ENCODE peak calls at places on chromosome 1, in six cellular contexts. S, M, A, I, E and V are unnamed samples.

GRCh38 chr1:14961661-14962267 is 191.8 kb upstream of the TMEM51 start:
- DNase-seq in I (no peak), E (no peak), M (peak; percentile 15), S (no peak), A (no peak), V (no peak)

GRCh38 chr1:184035719-184036516 is 1.6 kb downstream of the COLGALT2 start:
- DNase-seq in I (no peak), E (no peak), S (no peak), A (no peak), M (no peak), V (no peak)

GRCh38 chr1:97500696-97501297 is 420.0 kb downstream of the DPYD start:
- DNase-seq in A (no peak), M (no peak), E (peak; percentile 0), S (peak; percentile 19), I (no peak), V (no peak)

GRCh38 chr1:182930985-182931384 is 22.0 kb downstream of the SHCBP1L start:
- DNase-seq in M (no peak), S (no peak), A (no peak), I (no peak), E (no peak), V (no peak)

GRCh38 chr1:43296207-43296606 is 4.6 kb upstream of the TIE1 start:
- DNase-seq in S (no peak), M (no peak), A (no peak), E (peak; percentile 35), I (no peak), V (no peak)

GRCh38 chr1:245987577-245987976 is 519.5 kb downstream of the SMYD3 start:
- DNase-seq in I (no peak), M (no peak), A (no peak), S (no peak), E (no peak), V (no peak)

GRCh38 chr1:16226495-16227179 is 10.3 kb downstream of the CPLANE2 start:
- DNase-seq in M (no peak), E (no peak), S (peak; percentile 49), A (peak; percentile 82), I (peak; percentile 76), V (no peak)

GRCh38 chr1:10918531-10918930 is 93.9 kb upstream of the TARDBP start:
- DNase-seq in S (peak; percentile 60), E (peak; percentile 89), A (no peak), I (no peak), M (no peak), V (no peak)

GRCh38 chr1:219269171-219269570 is 95.5 kb downstream of the LYPLAL1 start:
- DNase-seq in M (no peak), S (no peak), A (no peak), I (no peak), E (peak; percentile 65), V (no peak)

GRCh38 chr1:168589136-168589535 is 12.7 kb downstream of the XCL1 start:
- DNase-seq in A (no peak), E (no peak), I (no peak), S (no peak), M (no peak), V (no peak)

GRCh38 chr1:33429846-33430750 is 797 bp downstream of the PHC2 start:
- DNase-seq in A (peak; percentile 50), S (peak; percentile 25), I (peak; percentile 57), M (no peak), E (peak; percentile 24), V (no peak)

GRCh38 chr1:100866041-100866900 is 28.4 kb downstream of the EXTL2 start:
- DNase-seq in M (peak; percentile 42), I (peak; percentile 44), A (no peak), E (peak; percentile 57), S (peak; percentile 80), V (peak; percentile 20)

GRCh38 chr1:119093721-119094120 is 46.7 kb downstream of the WARS2 start:
- DNase-seq in S (no peak), E (peak; percentile 10), A (no peak), I (no peak), M (no peak), V (no peak)

GRCh38 chr1:84619383-84620093 is 45.3 kb upstream of the CTBS start:
- DNase-seq in I (peak; percentile 37), M (no peak), S (peak; percentile 76), A (no peak), E (peak; percentile 91), V (peak; percentile 85)

GRCh38 chr1:114956570-114956969 is 73.1 kb upstream of the TSHB start:
- DNase-seq in A (no peak), E (peak; percentile 1), I (peak; percentile 27), S (peak; percentile 31), M (no peak), V (no peak)

GRCh38 chr1:44030606-44031050 is 634 bp downstream of the SLC6A9 start:
- DNase-seq in E (peak; percentile 45), A (peak; percentile 54), I (peak; percentile 81), S (peak; percentile 49), M (peak; percentile 78), V (peak; percentile 60)

GRCh38 chr1:192546596-192547199 is 28.9 kb upstream of the RGS1 start:
- DNase-seq in I (no peak), E (no peak), S (peak; percentile 83), M (no peak), A (no peak), V (no peak)

GRCh38 chr1:192543445-192543844 is 32.1 kb upstream of the RGS1 start:
- DNase-seq in A (no peak), S (no peak), M (no peak), I (no peak), E (no peak), V (no peak)

GRCh38 chr1:192550922-192551534 is 24.5 kb upstream of the RGS1 start:
- DNase-seq in M (no peak), S (peak; percentile 85), I (no peak), E (peak; percentile 98), A (no peak), V (no peak)

GRCh38 chr1:192544983-192545393 is 30.6 kb upstream of the RGS1 start:
- DNase-seq in E (peak; percentile 93), I (no peak), A (no peak), M (no peak), S (peak; percentile 83), V (peak; percentile 54)

DNA sequence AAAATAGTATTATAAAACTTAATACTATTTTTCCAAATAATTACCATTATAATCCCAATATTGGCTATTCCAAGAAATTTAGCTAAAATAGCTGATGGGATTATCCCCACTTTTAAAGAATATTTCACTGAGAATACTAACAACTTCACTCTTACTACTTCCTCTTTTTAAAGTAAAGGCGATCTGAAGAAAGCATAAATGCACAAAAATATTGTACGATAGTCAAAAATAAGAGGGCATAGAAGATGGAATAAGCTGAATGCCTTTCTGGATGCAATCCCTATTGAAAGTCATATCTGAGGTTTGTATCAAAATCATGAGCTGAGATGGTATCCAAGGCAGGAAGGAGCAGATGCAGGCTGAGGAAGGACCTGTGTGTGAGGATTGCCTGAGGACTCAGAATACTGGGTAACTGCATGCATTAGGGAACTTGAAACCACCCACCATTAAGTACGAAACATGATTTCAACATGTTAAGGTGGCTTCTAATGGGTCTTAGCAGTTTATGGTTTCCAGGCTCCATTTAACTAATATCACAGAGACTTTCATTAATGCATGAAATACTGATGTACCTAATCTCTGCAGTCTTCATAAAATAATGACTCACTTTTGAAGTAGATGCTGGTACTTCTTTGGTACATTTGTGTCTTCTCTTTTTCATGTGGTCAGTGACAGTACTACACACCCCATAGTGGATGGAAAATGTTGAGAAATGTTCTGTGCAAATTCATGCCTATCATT is 29.6 kb upstream of the RGS1 start:
- DNase-seq in S (peak; percentile 68), E (no peak), I (no peak), M (peak; percentile 52), A (no peak), V (no peak)
- TF ChIP-seq CTCF in S (peak; percentile 29), E (peak; percentile 29), I (no peak), M (peak; percentile 55), A (no peak), V (peak; percentile 22)

GRCh38 chr1:112904831-112905227 is 51.2 kb downstream of the SLC16A1 start:
- DNase-seq in M (no peak), I (peak; percentile 68), E (no peak), A (no peak), S (no peak), V (peak; percentile 74)

GRCh38 chr1:112911506-112911905 is 44.5 kb downstream of the SLC16A1 start:
- DNase-seq in S (no peak), E (no peak), A (no peak), M (no peak), I (no peak), V (no peak)

GRCh38 chr1:112905420-112906154 is 50.4 kb downstream of the SLC16A1 start:
- DNase-seq in E (no peak), S (peak; percentile 44), A (no peak), I (peak; percentile 33), M (no peak), V (peak; percentile 50)

GRCh38 chr1:112906155-112906698 is 49.8 kb downstream of the SLC16A1 start:
- DNase-seq in E (peak; percentile 26), M (no peak), I (no peak), S (no peak), A (no peak), V (no peak)

GRCh38 chr1:112909847-112910246 is 46.1 kb downstream of the SLC16A1 start:
- DNase-seq in I (no peak), E (no peak), A (no peak), S (no peak), M (no peak), V (no peak)
- H3K4me1 ChIP-seq in I (peaks cover 14% of the 10 kb centered on the region), E (peaks cover 2% of the 10 kb centered on the region), A (no peaks in the 10 kb centered on the region), S (no peaks in the 10 kb centered on the region), M (no peaks in the 10 kb centered on the region), V (peaks cover 17% of the 10 kb centered on the region)

GRCh38 chr1:54795841-54796468 is 5.2 kb downstream of the TTC22 start:
- DNase-seq in I (peak; percentile 49), M (no peak), S (no peak), A (no peak), E (no peak), V (no peak)

GRCh38 chr1:54794401-54795099 is 6.6 kb downstream of the TTC22 start:
- DNase-seq in I (peak; percentile 89), A (no peak), M (no peak), S (no peak), E (no peak), V (peak; percentile 22)

GRCh38 chr1:54796902-54797301 is 4.2 kb downstream of the TTC22 start:
- DNase-seq in M (no peak), A (no peak), S (no peak), E (no peak), I (no peak), V (no peak)

GRCh38 chr1:54792686-54793282 is 8.3 kb downstream of the TTC22 start:
- DNase-seq in I (peak; percentile 74), A (no peak), S (no peak), E (no peak), M (no peak), V (no peak)

GRCh38 chr1:54795100-54795665 is 5.9 kb downstream of the TTC22 start:
- DNase-seq in S (no peak), I (no peak), A (no peak), E (no peak), M (no peak), V (no peak)
- TF ChIP-seq CTCF in S (no peak), I (no peak), A (no peak), E (no peak), M (peak; percentile 12), V (no peak)

GRCh38 chr1:40692429-40692905 is 963 bp downstream of the NFYC start:
- DNase-seq in M (no peak), E (peak; percentile 22), A (no peak), I (peak; percentile 18), S (peak; percentile 47), V (peak; percentile 49)
- H3K4me1 ChIP-seq in M (peaks cover 59% of the 10 kb centered on the region), E (peaks cover 2% of the 10 kb centered on the region), A (no peaks in the 10 kb centered on the region), I (peaks cover 18% of the 10 kb centered on the region), S (peaks cover 14% of the 10 kb centered on the region), V (peaks cover 8% of the 10 kb centered on the region)